ENCODE peak calls at places on chromosomes 7 and 10, in eight cellular contexts. T is gastrocnemius medialis, O is kidney epithelial cell, L is ascending aorta, E is body of pancreas, P is brain microvascular endothelial cell, I is BJ, B is ovary. U is an unnamed sample.

GRCh38 chr7:55439627-55440026 is 74.5 kb downstream of the LANCL2 start:
- DNase-seq in I (no peak), E (no peak), O (no peak), T (peak; percentile 28), P (no peak), L (no peak), B (no peak), U (no peak)

GRCh38 chr7:54967384-54967783 is 51.4 kb upstream of the EGFR start:
- DNase-seq in O (peak; percentile 96), T (no peak), P (no peak), B (no peak), I (no peak), L (no peak), E (peak; percentile 54), U (peak; percentile 100)

GRCh38 chr7:135801045-135801693 is 52.6 kb upstream of the FAM180A start:
- DNase-seq in I (no peak), L (no peak), O (no peak), P (peak; percentile 61), B (no peak), E (peak; percentile 66), T (no peak), U (peak; percentile 32)

GRCh38 chr10:52747680-52748079 is 24.9 kb downstream of the MBL2 start:
- DNase-seq in E (no peak), P (no peak), T (no peak), I (no peak), O (no peak), B (no peak), L (no peak), U (no peak)

GRCh38 chr7:98922392-98923107 is 44.2 kb downstream of the TRRAP start:
- DNase-seq in E (peak; percentile 22), P (peak; percentile 57), O (no peak), L (no peak), B (peak; percentile 73), T (peak; percentile 18), I (no peak), U (no peak)

GRCh38 chr7:31249671-31250070 is 90.9 kb downstream of the NEUROD6 start:
- DNase-seq in O (no peak), L (no peak), T (no peak), E (no peak), I (no peak), B (no peak), P (no peak), U (no peak)

GRCh38 chr10:30366829-30367228 is 17.8 kb upstream of the MTPAP start:
- DNase-seq in P (no peak), T (no peak), E (no peak), O (no peak), L (peak; percentile 24), I (no peak), B (no peak), U (no peak)

GRCh38 chr7:128381161-128381821 is 19.8 kb upstream of the PRRT4 start:
- DNase-seq in I (no peak), E (no peak), T (no peak), P (no peak), O (no peak), B (no peak), L (no peak), U (no peak)

GRCh38 chr7:134736381-134736780 is 43.1 kb upstream of the CALD1 start:
- DNase-seq in L (no peak), B (no peak), T (no peak), O (no peak), P (no peak), E (no peak), I (no peak), U (no peak)

GRCh38 chr10:129288940-129289468 is 178.0 kb upstream of the MGMT start:
- DNase-seq in P (no peak), T (no peak), O (no peak), E (no peak), I (no peak), B (no peak), L (no peak), U (peak; percentile 30)

GRCh38 chr10:79162861-79163662 is 94.3 kb downstream of the ZMIZ1 start:
- DNase-seq in E (no peak), L (no peak), I (no peak), B (peak; percentile 61), O (no peak), P (no peak), T (no peak), U (no peak)

GRCh38 chr7:120181499-120181898 is 91.5 kb upstream of the KCND2 start:
- DNase-seq in B (no peak), L (no peak), E (no peak), I (no peak), T (no peak), P (no peak), O (no peak), U (no peak)

GRCh38 chr7:1569440-1569832 is 396 bp downstream of the PSMG3 start:
- DNase-seq in E (no peak), B (no peak), T (no peak), O (no peak), I (no peak), P (no peak), L (no peak), U (no peak)

GRCh38 chr7:1567082-1567771 is 2.6 kb downstream of the PSMG3 start:
- DNase-seq in E (no peak), P (peak; percentile 72), L (no peak), I (no peak), B (no peak), T (peak; percentile 68), O (peak; percentile 65), U (peak; percentile 73)

GRCh38 chr7:1567893-1568292 is 1.9 kb downstream of the PSMG3 start:
- DNase-seq in T (peak; percentile 59), L (no peak), B (no peak), P (peak; percentile 81), E (no peak), I (no peak), O (peak; percentile 57), U (peak; percentile 45)

GRCh38 chr7:1569833-1570632 is at the start of gene PSMG3:
- DNase-seq in P (peak; percentile 80), I (peak; percentile 23), B (peak; percentile 94), E (peak; percentile 92), T (peak; percentile 87), O (peak; percentile 29), L (peak; percentile 94), U (no peak)

GRCh38 chr7:1569016-1569415 is 816 bp downstream of the PSMG3 start:
- DNase-seq in B (no peak), P (peak; percentile 43), O (no peak), T (no peak), L (no peak), I (no peak), E (no peak), U (no peak)
- H3K4me3 ChIP-seq in B (peak overlapping the region; percentile 87), P (peak overlapping the region; percentile 87), O (peak overlapping the region; percentile 96), T (peak overlapping the region; percentile 93), L (peak overlapping the region; percentile 83), I (peak overlapping the region; percentile 92), E (peak overlapping the region; percentile 99), U (peak overlapping the region; percentile 96)

GRCh38 chr10:72260215-72260587 is 13.5 kb upstream of the DDIT4 start:
- DNase-seq in O (no peak), T (no peak), I (no peak), B (no peak), P (no peak), E (no peak), L (no peak), U (no peak)

GRCh38 chr10:72261323-72262018 is 12.3 kb upstream of the DDIT4 start:
- DNase-seq in T (no peak), E (no peak), P (no peak), O (no peak), I (no peak), B (no peak), L (no peak), U (no peak)

GRCh38 chr10:72258617-72259016 is 15.1 kb upstream of the DDIT4 start:
- DNase-seq in L (no peak), P (no peak), I (no peak), B (no peak), O (no peak), T (no peak), E (no peak), U (no peak)

GRCh38 chr10:72259491-72260214 is 14.1 kb upstream of the DDIT4 start:
- DNase-seq in B (no peak), O (no peak), I (peak; percentile 55), T (no peak), L (no peak), E (peak; percentile 36), P (peak; percentile 47), U (no peak)

DNA sequence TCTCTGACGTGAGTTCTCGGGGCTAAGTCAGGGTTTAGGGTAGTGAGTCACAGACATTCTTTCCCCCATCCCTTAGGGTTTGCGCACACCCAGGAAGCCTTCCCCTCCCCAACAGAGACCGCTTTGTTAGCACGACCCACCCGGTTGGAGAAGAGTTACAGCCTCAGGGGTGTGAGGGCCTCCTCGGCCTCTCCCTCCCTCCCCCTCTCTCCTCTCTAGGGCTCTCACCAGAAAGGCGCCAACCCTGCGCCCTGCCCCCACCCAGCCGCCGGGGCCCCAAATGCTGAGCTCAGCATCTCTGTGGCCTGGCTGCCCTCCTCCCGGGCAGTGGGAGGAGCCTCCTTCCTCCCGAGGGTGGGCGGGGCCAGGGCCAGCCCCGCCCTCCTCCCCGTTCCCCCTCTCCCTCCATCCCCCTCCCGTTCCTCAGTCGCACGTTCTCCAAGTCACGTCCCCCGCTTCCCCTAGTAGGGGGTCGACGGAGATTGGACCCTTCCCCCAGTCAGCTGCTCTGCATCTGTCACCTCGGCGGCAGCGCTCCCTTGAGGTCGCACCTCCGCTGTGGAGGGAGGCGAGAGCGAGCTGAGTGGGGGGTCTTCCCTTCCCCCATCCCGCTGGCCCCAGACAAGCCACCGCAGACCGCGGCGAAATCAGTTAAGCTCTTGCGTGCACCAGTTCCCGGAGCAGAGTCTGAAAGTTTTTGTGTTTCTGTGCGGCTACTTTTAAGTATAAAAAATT is 13.0 kb upstream of the DDIT4 start:
- DNase-seq in I (no peak), T (peak; percentile 89), E (peak; percentile 80), P (peak; percentile 55), O (no peak), B (peak; percentile 95), L (peak; percentile 89), U (no peak)
- TF ChIP-seq CTCF in I (peak; percentile 8), T (no peak), E (no peak), P (peak; percentile 31), O (peak; percentile 29), B (no peak), L (no peak), U (peak; percentile 31)

GRCh38 chr7:155001756-155002410 is 1.0 kb downstream of the PAXIP1 start:
- DNase-seq in E (no peak), P (no peak), B (no peak), I (no peak), O (no peak), T (no peak), L (no peak), U (no peak)
- H3K4me3 ChIP-seq in E (peak overlapping the region; percentile 48), P (peak overlapping the region; percentile 86), B (peak overlapping the region; percentile 56), I (peak overlapping the region; percentile 78), O (peak overlapping the region; percentile 98), T (peak overlapping the region; percentile 59), L (peak overlapping the region; percentile 80), U (peak overlapping the region; percentile 67)

DNA sequence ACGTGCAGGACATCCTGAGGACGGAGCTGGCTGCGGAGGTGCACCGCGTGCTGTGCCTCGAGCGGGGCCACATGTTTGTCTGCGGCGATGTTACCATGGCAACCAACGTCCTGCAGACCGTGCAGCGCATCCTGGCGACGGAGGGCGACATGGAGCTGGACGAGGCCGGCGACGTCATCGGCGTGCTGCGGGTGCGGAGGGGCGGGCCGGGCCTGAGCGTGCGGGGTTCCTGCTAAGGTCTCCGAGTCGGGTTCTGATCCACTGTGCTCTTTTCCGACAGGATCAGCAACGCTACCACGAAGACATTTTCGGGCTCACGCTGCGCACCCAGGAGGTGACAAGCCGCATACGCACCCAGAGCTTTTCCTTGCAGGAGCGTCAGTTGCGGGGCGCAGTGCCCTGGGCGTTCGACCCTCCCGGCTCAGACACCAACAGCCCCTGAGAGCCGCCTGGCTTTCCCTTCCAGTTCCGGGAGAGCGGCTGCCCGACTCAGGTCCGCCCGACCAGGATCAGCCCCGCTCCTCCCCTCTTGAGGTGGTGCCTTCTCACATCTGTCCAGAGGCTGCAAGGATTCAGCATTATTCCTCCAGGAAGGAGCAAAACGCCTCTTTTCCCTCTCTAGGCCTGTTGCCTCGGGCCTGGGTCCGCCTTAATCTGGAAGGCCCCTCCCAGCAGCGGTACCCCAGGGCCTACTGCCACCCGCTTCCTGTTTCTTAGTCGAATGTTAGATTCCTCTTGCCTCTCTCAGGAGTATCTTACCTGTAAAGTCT is 10.4 kb downstream of the ATG9B start:
- DNase-seq in B (no peak), P (peak; percentile 79), I (peak; percentile 11), L (peak; percentile 87), E (peak; percentile 82), O (no peak), T (no peak), U (no peak)
- TF ChIP-seq CTCF in B (no peak), P (peak; percentile 18), I (peak; percentile 25), L (no peak), E (no peak), O (no peak), T (no peak), U (no peak)

U was measured in epithelial cell of proximal tubule.